ENCODE peak calls at places on chromosome 7, in four cellular contexts. J, T, D and M are unnamed samples.
A peak's percentile ranks its signal among the peaks of the same experiment; 100 is the strongest.

GRCh38 chr7:18457832-18458231 is 37.7 kb upstream of the HDAC9 start:
- DNase-seq in J (no peak), T (no peak), D (no peak), M (peak; percentile 22)

GRCh38 chr7:14761506-14762296 is 140.8 kb downstream of the DGKB start:
- DNase-seq in J (peak; percentile 78), T (no peak), D (no peak), M (peak; percentile 74)

GRCh38 chr7:17599733-17600685 is 301.6 kb downstream of the AHR start:
- DNase-seq in J (no peak), T (no peak), D (no peak), M (peak; percentile 47)

GRCh38 chr7:130921391-130922180 is 187.6 kb upstream of the KLF14 start:
- DNase-seq in J (peak; percentile 49), T (no peak), D (no peak), M (peak; percentile 76)

GRCh38 chr7:2022021-2022409 is 210.7 kb downstream of the MAD1L1 start:
- DNase-seq in J (peak; percentile 7), T (no peak), D (no peak), M (no peak)

GRCh38 chr7:17130281-17131059 is 168.0 kb upstream of the AHR start:
- DNase-seq in J (no peak), T (no peak), D (no peak), M (peak; percentile 52)

GRCh38 chr7:47266131-47266706 is 315.7 kb downstream of the TNS3 start:
- DNase-seq in J (peak; percentile 44), T (peak; percentile 45), D (peak; percentile 70), M (peak; percentile 69)

GRCh38 chr7:50497068-50497642 is 47.0 kb upstream of the FIGNL1 start:
- DNase-seq in J (no peak), T (no peak), D (no peak), M (peak; percentile 28)

GRCh38 chr7:81937091-81937490 is 167.2 kb upstream of the HGF start:
- DNase-seq in J (no peak), T (no peak), D (no peak), M (peak; percentile 5)

GRCh38 chr7:11341285-11341944 is 367.7 kb downstream of the PHF14 start:
- DNase-seq in J (no peak), T (no peak), D (no peak), M (peak; percentile 84)

GRCh38 chr7:142425281-142425680 is 167.4 kb upstream of the PRSS58 start:
- DNase-seq in J (no peak), T (no peak), D (no peak), M (no peak)

GRCh38 chr7:83936056-83936703 is 258.4 kb downstream of the SEMA3A start:
- DNase-seq in J (peak; percentile 18), T (peak; percentile 71), D (no peak), M (peak; percentile 61)

GRCh38 chr7:16367115-16367514 is 54.2 kb downstream of the CRPPA start:
- DNase-seq in J (no peak), T (no peak), D (no peak), M (no peak)

GRCh38 chr7:50868426-50869100 is 85.9 kb upstream of the GRB10 start:
- DNase-seq in J (no peak), T (no peak), D (no peak), M (no peak)

GRCh38 chr7:138008588-138009349 is 6.9 kb upstream of the CREB3L2 start:
- DNase-seq in J (no peak), T (peak; percentile 41), D (peak; percentile 27), M (peak; percentile 26)

GRCh38 chr7:41156268-41156667 is 546.6 kb downstream of the INHBA start:
- DNase-seq in J (no peak), T (no peak), D (no peak), M (no peak)

GRCh38 chr7:70599446-70600190 is 532.3 kb upstream of the GALNT17 start:
- DNase-seq in J (no peak), T (no peak), D (no peak), M (no peak)

GRCh38 chr7:2779086-2779485 is 65.0 kb downstream of the GNA12 start:
- DNase-seq in J (no peak), T (no peak), D (no peak), M (no peak)

GRCh38 chr7:106238830-106239229 is 46.0 kb downstream of the NAMPT start:
- DNase-seq in J (no peak), T (no peak), D (no peak), M (no peak)

GRCh38 chr7:99210265-99210970 is 2.5 kb upstream of the KPNA7 start:
- DNase-seq in J (no peak), T (no peak), D (no peak), M (no peak)

GRCh38 chr7:42984137-42984536 is 52.0 kb downstream of the MRPL32 start:
- DNase-seq in J (no peak), T (no peak), D (no peak), M (no peak)

GRCh38 chr7:48424731-48425130 is 253.5 kb downstream of the ABCA13 start:
- DNase-seq in J (no peak), T (no peak), D (no peak), M (no peak)

GRCh38 chr7:818031-818699 is 14.1 kb upstream of the SUN1 start:
- DNase-seq in J (no peak), T (no peak), D (peak; percentile 39), M (peak; percentile 60)

GRCh38 chr7:3591944-3592343 is 290.9 kb downstream of the SDK1 start:
- DNase-seq in J (no peak), T (no peak), D (no peak), M (no peak)

GRCh38 chr7:78367280-78367773 is 568.8 kb downstream of the PHTF2 start:
- DNase-seq in J (no peak), T (no peak), D (no peak), M (no peak)

GRCh38 chr7:112723416-112723815 is 66.8 kb downstream of the TMEM168 start:
- DNase-seq in J (no peak), T (no peak), D (no peak), M (no peak)

GRCh38 chr7:157744786-157745601 is 408.2 kb downstream of the DNAJB6 start:
- DNase-seq in J (no peak), T (peak; percentile 11), D (no peak), M (no peak)

GRCh38 chr7:18792866-18793595 is 297.5 kb downstream of the HDAC9 start:
- DNase-seq in J (no peak), T (no peak), D (no peak), M (no peak)

GRCh38 chr7:139984642-139985539 is 77.9 kb downstream of the PARP12 start:
- DNase-seq in J (no peak), T (no peak), D (no peak), M (no peak)

GRCh38 chr7:29086545-29086944 is 59.8 kb downstream of the CPVL start:
- DNase-seq in J (no peak), T (no peak), D (no peak), M (no peak)